ENCODE peak calls at places on chromosomes 6 and 20, in five cellular contexts. One of them, this sample, is unnamed.

GRCh38 chr6:108403260-108403659 is 108.4 kb downstream of the AFG1L start:
- DNase-seq in testis: no peak
- DNase-seq in cardiac muscle cell: no peak
- DNase-seq in CD8-positive, alpha-beta T cell: no peak
- DNase-seq in hepatocyte: no peak
- DNase-seq in this sample: no peak

GRCh38 chr6:170114956-170115855 is 175.7 kb downstream of the DLL1 start:
- DNase-seq in testis: peak; percentile 74
- DNase-seq in CD8-positive, alpha-beta T cell: no peak
- DNase-seq in cardiac muscle cell: peak; percentile 53
- DNase-seq in hepatocyte: peak; percentile 31
- DNase-seq in this sample: no peak

GRCh38 chr6:35258858-35259193 is 709 bp upstream of the ZNF76 start:
- DNase-seq in hepatocyte: peak; percentile 69
- DNase-seq in cardiac muscle cell: peak; percentile 62
- DNase-seq in testis: peak; percentile 65
- DNase-seq in CD8-positive, alpha-beta T cell: no peak
- DNase-seq in this sample: no peak

GRCh38 chr6:69422474-69422873 is 374.3 kb downstream of the LMBRD1 start:
- DNase-seq in cardiac muscle cell: no peak
- DNase-seq in testis: no peak
- DNase-seq in hepatocyte: no peak
- DNase-seq in CD8-positive, alpha-beta T cell: no peak
- DNase-seq in this sample: no peak

GRCh38 chr6:145091827-145092164 is 643.5 kb downstream of the EPM2A start:
- DNase-seq in testis: no peak
- DNase-seq in CD8-positive, alpha-beta T cell: no peak
- DNase-seq in hepatocyte: no peak
- DNase-seq in cardiac muscle cell: no peak
- DNase-seq in this sample: no peak

GRCh38 chr20:56624786-56625681 is 4.1 kb upstream of the TFAP2C start:
- DNase-seq in hepatocyte: no peak
- DNase-seq in cardiac muscle cell: no peak
- DNase-seq in CD8-positive, alpha-beta T cell: no peak
- DNase-seq in testis: peak; percentile 16
- DNase-seq in this sample: no peak

GRCh38 chr6:125197795-125198269 is 44.3 kb downstream of the TPD52L1 start:
- DNase-seq in cardiac muscle cell: peak; percentile 78
- DNase-seq in hepatocyte: peak; percentile 67
- DNase-seq in CD8-positive, alpha-beta T cell: no peak
- DNase-seq in testis: peak; percentile 81
- DNase-seq in this sample: peak; percentile 84

GRCh38 chr6:53530780-53531386 is 14.0 kb downstream of the GCLC start:
- DNase-seq in CD8-positive, alpha-beta T cell: no peak
- DNase-seq in testis: no peak
- DNase-seq in hepatocyte: no peak
- DNase-seq in cardiac muscle cell: no peak
- DNase-seq in this sample: no peak

GRCh38 chr6:112571886-112572285 is 224.8 kb downstream of the RFPL4B start:
- DNase-seq in hepatocyte: no peak
- DNase-seq in cardiac muscle cell: no peak
- DNase-seq in testis: no peak
- DNase-seq in CD8-positive, alpha-beta T cell: no peak
- DNase-seq in this sample: no peak

GRCh38 chr6:137724018-137724403 is 143.0 kb upstream of the TNFAIP3 start:
- DNase-seq in CD8-positive, alpha-beta T cell: no peak
- DNase-seq in cardiac muscle cell: no peak
- DNase-seq in hepatocyte: peak; percentile 22
- DNase-seq in testis: no peak
- DNase-seq in this sample: no peak

GRCh38 chr6:142705054-142705453 is 239.9 kb downstream of the HIVEP2 start:
- DNase-seq in cardiac muscle cell: no peak
- DNase-seq in CD8-positive, alpha-beta T cell: no peak
- DNase-seq in hepatocyte: no peak
- DNase-seq in testis: no peak
- DNase-seq in this sample: no peak

GRCh38 chr20:63499333-63499969 is 568 bp upstream of the EEF1A2 start:
- DNase-seq in CD8-positive, alpha-beta T cell: no peak
- DNase-seq in hepatocyte: no peak
- DNase-seq in cardiac muscle cell: no peak
- DNase-seq in testis: no peak
- DNase-seq in this sample: peak; percentile 62

GRCh38 chr6:155778336-155778735 is 322.7 kb upstream of the NOX3 start:
- DNase-seq in cardiac muscle cell: no peak
- DNase-seq in hepatocyte: no peak
- DNase-seq in testis: no peak
- DNase-seq in CD8-positive, alpha-beta T cell: no peak
- DNase-seq in this sample: no peak

GRCh38 chr6:144736763-144737162 is 451.6 kb downstream of the UTRN start:
- DNase-seq in testis: no peak
- DNase-seq in CD8-positive, alpha-beta T cell: no peak
- DNase-seq in hepatocyte: no peak
- DNase-seq in cardiac muscle cell: no peak
- DNase-seq in this sample: no peak

GRCh38 chr6:143823463-143824006 is 19.6 kb upstream of the LTV1 start:
- DNase-seq in hepatocyte: no peak
- DNase-seq in cardiac muscle cell: peak; percentile 25
- DNase-seq in testis: no peak
- DNase-seq in CD8-positive, alpha-beta T cell: no peak
- DNase-seq in this sample: no peak

GRCh38 chr20:19284400-19285178 is 72.1 kb downstream of the SLC24A3 start:
- DNase-seq in CD8-positive, alpha-beta T cell: no peak
- DNase-seq in testis: no peak
- DNase-seq in cardiac muscle cell: no peak
- DNase-seq in hepatocyte: no peak
- DNase-seq in this sample: no peak

GRCh38 chr6:143745160-143746133 is 67.7 kb downstream of the PHACTR2 start:
- DNase-seq in cardiac muscle cell: peak; percentile 69
- DNase-seq in testis: peak; percentile 67
- DNase-seq in CD8-positive, alpha-beta T cell: no peak
- DNase-seq in hepatocyte: peak; percentile 80
- DNase-seq in this sample: no peak

GRCh38 chr6:17877196-17877889 is 110.1 kb downstream of the KIF13A start:
- DNase-seq in CD8-positive, alpha-beta T cell: no peak
- DNase-seq in testis: no peak
- DNase-seq in hepatocyte: no peak
- DNase-seq in cardiac muscle cell: peak; percentile 62
- DNase-seq in this sample: no peak

GRCh38 chr20:34689486-34689885 is 12.6 kb upstream of the PIGU start:
- DNase-seq in hepatocyte: no peak
- DNase-seq in testis: no peak
- DNase-seq in CD8-positive, alpha-beta T cell: no peak
- DNase-seq in cardiac muscle cell: peak; percentile 38
- DNase-seq in this sample: no peak

GRCh38 chr6:55496201-55496600 is 82.8 kb downstream of the HMGCLL1 start:
- DNase-seq in testis: no peak
- DNase-seq in CD8-positive, alpha-beta T cell: no peak
- DNase-seq in cardiac muscle cell: no peak
- DNase-seq in hepatocyte: no peak
- DNase-seq in this sample: no peak

GRCh38 chr6:43193929-43194328 is 11.9 kb downstream of the CUL9 start:
- DNase-seq in hepatocyte: no peak
- DNase-seq in CD8-positive, alpha-beta T cell: no peak
- DNase-seq in testis: no peak
- DNase-seq in cardiac muscle cell: no peak
- DNase-seq in this sample: no peak

GRCh38 chr6:46376562-46376969 is 114.7 kb downstream of the RCAN2 start:
- DNase-seq in cardiac muscle cell: no peak
- DNase-seq in CD8-positive, alpha-beta T cell: no peak
- DNase-seq in hepatocyte: no peak
- DNase-seq in testis: no peak
- DNase-seq in this sample: peak; percentile 42

GRCh38 chr6:132133734-132134490 is 182.7 kb upstream of the CCN2 start:
- DNase-seq in cardiac muscle cell: no peak
- DNase-seq in testis: peak; percentile 27
- DNase-seq in hepatocyte: no peak
- DNase-seq in CD8-positive, alpha-beta T cell: no peak
- DNase-seq in this sample: no peak

GRCh38 chr6:21808551-21809181 is 215.1 kb downstream of the SOX4 start:
- DNase-seq in hepatocyte: peak; percentile 60
- DNase-seq in CD8-positive, alpha-beta T cell: no peak
- DNase-seq in testis: peak; percentile 64
- DNase-seq in cardiac muscle cell: peak; percentile 79
- DNase-seq in this sample: peak; percentile 29

GRCh38 chr6:105680131-105680530 is 277.2 kb upstream of the PREP start:
- DNase-seq in cardiac muscle cell: no peak
- DNase-seq in hepatocyte: no peak
- DNase-seq in CD8-positive, alpha-beta T cell: no peak
- DNase-seq in testis: no peak
- DNase-seq in this sample: no peak

GRCh38 chr6:31776563-31776960 is 566 bp downstream of the VWA7 start:
- DNase-seq in CD8-positive, alpha-beta T cell: no peak
- DNase-seq in testis: no peak
- DNase-seq in cardiac muscle cell: no peak
- DNase-seq in hepatocyte: no peak
- DNase-seq in this sample: no peak

GRCh38 chr20:11791316-11792228 is 126.1 kb upstream of the BTBD3 start:
- DNase-seq in CD8-positive, alpha-beta T cell: no peak
- DNase-seq in testis: no peak
- DNase-seq in hepatocyte: peak; percentile 23
- DNase-seq in cardiac muscle cell: no peak
- DNase-seq in this sample: no peak
- H3K27ac ChIP-seq in CD8-positive, alpha-beta T cell: no peak overlapping the region
- H3K27ac ChIP-seq in testis: no peak overlapping the region
- H3K27ac ChIP-seq in hepatocyte: peak overlapping the region; percentile 51
- H3K27ac ChIP-seq in cardiac muscle cell: no peak overlapping the region
- H3K27ac ChIP-seq in this sample: no peak overlapping the region

DNA sequence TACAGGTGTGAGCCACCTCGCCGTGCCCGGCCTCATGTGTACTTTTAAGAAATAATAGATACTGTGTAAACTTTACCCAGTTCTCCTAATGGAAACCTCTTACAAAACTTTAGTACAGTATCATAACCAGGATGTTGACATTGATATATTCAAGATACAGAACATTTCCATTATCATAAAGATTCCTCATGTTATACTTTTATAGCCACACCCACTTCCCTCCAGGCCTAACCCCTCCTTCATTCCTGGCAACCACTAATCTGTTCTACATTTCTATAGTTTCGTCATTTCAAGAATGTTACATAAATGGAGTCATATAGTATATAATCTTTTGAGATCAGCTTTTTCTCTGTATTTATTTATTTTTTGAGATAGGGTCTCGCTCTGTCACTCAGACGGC is 52.6 kb upstream of the SALL4 start:
- DNase-seq in testis: no peak
- DNase-seq in hepatocyte: no peak
- DNase-seq in CD8-positive, alpha-beta T cell: no peak
- DNase-seq in cardiac muscle cell: peak; percentile 27
- DNase-seq in this sample: no peak
- H3K4me1 ChIP-seq in testis: no peaks in the 10 kb centered on the region
- H3K4me1 ChIP-seq in hepatocyte: peaks cover 5% of the 10 kb centered on the region
- H3K4me1 ChIP-seq in CD8-positive, alpha-beta T cell: no peaks in the 10 kb centered on the region
- H3K4me1 ChIP-seq in cardiac muscle cell: no peaks in the 10 kb centered on the region
- H3K4me1 ChIP-seq in this sample: no peaks in the 10 kb centered on the region

GRCh38 chr6:90028080-90028778 is 134.0 kb downstream of the GJA10 start:
- DNase-seq in CD8-positive, alpha-beta T cell: no peak
- DNase-seq in cardiac muscle cell: no peak
- DNase-seq in testis: no peak
- DNase-seq in hepatocyte: no peak
- DNase-seq in this sample: no peak

GRCh38 chr6:90027004-90027403 is 132.7 kb downstream of the GJA10 start:
- DNase-seq in hepatocyte: no peak
- DNase-seq in CD8-positive, alpha-beta T cell: no peak
- DNase-seq in testis: no peak
- DNase-seq in cardiac muscle cell: no peak
- DNase-seq in this sample: no peak

GRCh38 chr6:90024633-90025032 is 130.4 kb downstream of the GJA10 start:
- DNase-seq in cardiac muscle cell: no peak
- DNase-seq in testis: no peak
- DNase-seq in hepatocyte: no peak
- DNase-seq in CD8-positive, alpha-beta T cell: no peak
- DNase-seq in this sample: no peak

GRCh38 chr6:90026216-90026615 is 131.9 kb downstream of the GJA10 start:
- DNase-seq in hepatocyte: no peak
- DNase-seq in CD8-positive, alpha-beta T cell: no peak
- DNase-seq in cardiac muscle cell: no peak
- DNase-seq in testis: no peak
- DNase-seq in this sample: no peak

GRCh38 chr6:90025418-90026089 is 131.3 kb downstream of the GJA10 start:
- DNase-seq in CD8-positive, alpha-beta T cell: no peak
- DNase-seq in cardiac muscle cell: peak; percentile 77
- DNase-seq in testis: no peak
- DNase-seq in hepatocyte: peak; percentile 55
- DNase-seq in this sample: no peak
- H3K27ac ChIP-seq in CD8-positive, alpha-beta T cell: no peak overlapping the region
- H3K27ac ChIP-seq in cardiac muscle cell: no peak overlapping the region
- H3K27ac ChIP-seq in testis: no peak overlapping the region
- H3K27ac ChIP-seq in hepatocyte: peak overlapping the region; percentile 51
- H3K27ac ChIP-seq in this sample: no peak overlapping the region

GRCh38 chr6:123014835-123015234 is 18.8 kb downstream of the CLVS2 start:
- DNase-seq in testis: no peak
- DNase-seq in CD8-positive, alpha-beta T cell: no peak
- DNase-seq in hepatocyte: no peak
- DNase-seq in cardiac muscle cell: no peak
- DNase-seq in this sample: no peak
- H3K4me1 ChIP-seq in testis: no peaks in the 10 kb centered on the region
- H3K4me1 ChIP-seq in CD8-positive, alpha-beta T cell: no peaks in the 10 kb centered on the region
- H3K4me1 ChIP-seq in hepatocyte: no peaks in the 10 kb centered on the region
- H3K4me1 ChIP-seq in cardiac muscle cell: no peaks in the 10 kb centered on the region
- H3K4me1 ChIP-seq in this sample: no peaks in the 10 kb centered on the region

DNA sequence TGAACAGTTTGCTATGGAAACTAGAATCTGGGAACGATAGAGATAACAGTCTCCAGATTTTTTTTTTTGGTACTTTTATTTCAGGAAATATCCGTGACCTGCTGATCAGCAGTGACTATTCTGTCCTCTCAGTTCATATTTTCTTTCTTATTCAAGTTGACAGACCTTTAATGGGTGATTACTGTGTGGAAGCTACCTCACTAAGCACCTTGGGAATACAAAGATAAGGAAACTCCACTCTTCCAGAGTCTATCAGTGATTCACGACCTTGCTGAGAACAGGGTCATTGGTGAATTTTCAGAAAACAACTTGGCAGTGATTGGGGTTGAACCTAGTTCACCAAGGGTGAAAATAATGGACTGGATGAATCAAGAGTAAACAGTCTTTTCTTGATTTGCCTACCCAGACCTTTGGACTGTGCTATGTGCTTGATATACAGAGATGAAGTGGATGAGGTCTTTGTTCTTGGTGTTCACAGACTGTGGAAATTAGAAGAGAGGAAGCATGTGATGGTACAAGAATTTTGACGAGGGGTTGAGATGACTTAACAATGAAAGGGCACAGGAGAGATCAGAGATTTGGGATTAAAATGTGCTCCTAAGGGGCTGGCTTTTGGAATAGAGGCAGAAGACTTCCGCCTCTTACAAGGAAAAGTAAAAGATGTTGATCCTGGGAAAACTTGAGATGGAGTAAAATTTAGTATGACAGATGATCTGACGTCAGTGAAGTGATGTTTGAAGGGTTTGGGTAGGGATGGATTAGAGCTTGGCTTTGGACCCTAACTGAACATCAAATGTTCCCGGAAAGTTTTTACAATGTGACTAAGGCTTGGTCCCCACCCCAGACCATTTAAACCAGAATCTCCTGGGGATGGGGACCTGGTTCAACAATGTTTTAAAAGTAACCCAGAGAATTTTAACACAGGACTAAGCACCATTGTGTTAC is 1.2 kb downstream of the KAT14 start:
- DNase-seq in hepatocyte: peak; percentile 30
- DNase-seq in CD8-positive, alpha-beta T cell: no peak
- DNase-seq in testis: no peak
- DNase-seq in cardiac muscle cell: no peak
- DNase-seq in this sample: no peak
- H3K27ac ChIP-seq in hepatocyte: peak overlapping the region; percentile 96
- H3K27ac ChIP-seq in CD8-positive, alpha-beta T cell: peak overlapping the region; percentile 91
- H3K27ac ChIP-seq in testis: no peak overlapping the region
- H3K27ac ChIP-seq in cardiac muscle cell: peak overlapping the region; percentile 89
- H3K27ac ChIP-seq in this sample: no peak overlapping the region